ENCODE peak calls at places on chromosomes 1 and 21, in five cellular contexts. One of them, this sample, is unnamed. For H3K4me1, the result is how much of the 10 kb centered on the place peaks cover.

GRCh38 chr1:179798213-179798863 is 55.2 kb downstream of the FAM163A start:
- DNase-seq in left ventricle myocardium inferior: no peak
- DNase-seq in cardiac muscle cell: no peak
- DNase-seq in SK-N-SH: no peak
- DNase-seq in tibial nerve: no peak
- DNase-seq in this sample: no peak

GRCh38 chr1:164803366-164803765 is 244.4 kb downstream of the PBX1 start:
- DNase-seq in left ventricle myocardium inferior: no peak
- DNase-seq in cardiac muscle cell: peak
- DNase-seq in SK-N-SH: no peak
- DNase-seq in tibial nerve: no peak
- DNase-seq in this sample: no peak

GRCh38 chr1:84174051-84174556 is 30.0 kb downstream of the PRKACB start:
- DNase-seq in left ventricle myocardium inferior: no peak
- DNase-seq in cardiac muscle cell: peak
- DNase-seq in SK-N-SH: no peak
- DNase-seq in tibial nerve: no peak
- DNase-seq in this sample: no peak

GRCh38 chr1:241532173-241532553 is at the start of gene KMO:
- DNase-seq in left ventricle myocardium inferior: no peak
- DNase-seq in cardiac muscle cell: peak
- DNase-seq in SK-N-SH: no peak
- DNase-seq in tibial nerve: no peak
- DNase-seq in this sample: no peak

GRCh38 chr1:20528221-20528620 is 20.3 kb upstream of the MUL1 start:
- DNase-seq in left ventricle myocardium inferior: no peak
- DNase-seq in cardiac muscle cell: no peak
- DNase-seq in SK-N-SH: no peak
- DNase-seq in tibial nerve: no peak
- DNase-seq in this sample: no peak

GRCh38 chr1:157403203-157403602 is 149.1 kb downstream of the FCRL5 start:
- DNase-seq in left ventricle myocardium inferior: no peak
- DNase-seq in cardiac muscle cell: peak
- DNase-seq in SK-N-SH: no peak
- DNase-seq in tibial nerve: no peak
- DNase-seq in this sample: no peak

GRCh38 chr1:26938004-26938658 is 16.6 kb downstream of the NUDC start:
- DNase-seq in left ventricle myocardium inferior: peak
- DNase-seq in cardiac muscle cell: no peak
- DNase-seq in SK-N-SH: no peak
- DNase-seq in tibial nerve: no peak
- DNase-seq in this sample: no peak

GRCh38 chr1:31038360-31038759 is 27.2 kb downstream of the PUM1 start:
- DNase-seq in left ventricle myocardium inferior: no peak
- DNase-seq in cardiac muscle cell: peak
- DNase-seq in SK-N-SH: no peak
- DNase-seq in tibial nerve: no peak
- DNase-seq in this sample: no peak

GRCh38 chr1:248696261-248696660 is 6.3 kb downstream of the OR14I1 start:
- DNase-seq in left ventricle myocardium inferior: no peak
- DNase-seq in cardiac muscle cell: no peak
- DNase-seq in SK-N-SH: peak
- DNase-seq in tibial nerve: no peak
- DNase-seq in this sample: no peak

GRCh38 chr1:46041974-46042373 is 90.5 kb downstream of the PIK3R3 start:
- DNase-seq in left ventricle myocardium inferior: no peak
- DNase-seq in cardiac muscle cell: no peak
- DNase-seq in SK-N-SH: no peak
- DNase-seq in tibial nerve: no peak
- DNase-seq in this sample: no peak

GRCh38 chr1:1920608-1921458 is 1.8 kb upstream of the TMEM52 start:
- DNase-seq in left ventricle myocardium inferior: no peak
- DNase-seq in cardiac muscle cell: no peak
- DNase-seq in SK-N-SH: peak
- DNase-seq in tibial nerve: no peak
- DNase-seq in this sample: no peak

GRCh38 chr21:35357041-35357780 is 308.1 kb upstream of the RUNX1 start:
- DNase-seq in left ventricle myocardium inferior: no peak
- DNase-seq in cardiac muscle cell: no peak
- DNase-seq in SK-N-SH: no peak
- DNase-seq in tibial nerve: no peak
- DNase-seq in this sample: no peak

GRCh38 chr1:233327938-233328660 is 575 bp downstream of the MAP3K21 start:
- DNase-seq in left ventricle myocardium inferior: no peak
- DNase-seq in cardiac muscle cell: peak
- DNase-seq in SK-N-SH: peak
- DNase-seq in tibial nerve: no peak
- DNase-seq in this sample: no peak

GRCh38 chr1:22685675-22686074 is 25.0 kb upstream of the EPHB2 start:
- DNase-seq in left ventricle myocardium inferior: no peak
- DNase-seq in cardiac muscle cell: peak
- DNase-seq in SK-N-SH: peak
- DNase-seq in tibial nerve: no peak
- DNase-seq in this sample: no peak

GRCh38 chr1:226496616-226497015 is 51.9 kb upstream of the STUM start:
- DNase-seq in left ventricle myocardium inferior: no peak
- DNase-seq in cardiac muscle cell: no peak
- DNase-seq in SK-N-SH: no peak
- DNase-seq in tibial nerve: no peak
- DNase-seq in this sample: no peak

GRCh38 chr1:85502625-85503083 is 37.7 kb upstream of the DDAH1 start:
- DNase-seq in left ventricle myocardium inferior: no peak
- DNase-seq in cardiac muscle cell: peak
- DNase-seq in SK-N-SH: peak
- DNase-seq in tibial nerve: peak
- DNase-seq in this sample: peak

GRCh38 chr1:234746798-234747196 is 136.8 kb upstream of the IRF2BP2 start:
- DNase-seq in left ventricle myocardium inferior: no peak
- DNase-seq in cardiac muscle cell: no peak
- DNase-seq in SK-N-SH: no peak
- DNase-seq in tibial nerve: no peak
- DNase-seq in this sample: no peak

GRCh38 chr21:43853851-43854772 is 10.9 kb upstream of the AGPAT3 start:
- DNase-seq in left ventricle myocardium inferior: no peak
- DNase-seq in cardiac muscle cell: no peak
- DNase-seq in SK-N-SH: no peak
- DNase-seq in tibial nerve: no peak
- DNase-seq in this sample: no peak

GRCh38 chr1:98035587-98035986 is 114.8 kb upstream of the DPYD start:
- DNase-seq in left ventricle myocardium inferior: no peak
- DNase-seq in cardiac muscle cell: peak
- DNase-seq in SK-N-SH: no peak
- DNase-seq in tibial nerve: no peak
- DNase-seq in this sample: no peak

GRCh38 chr1:180912211-180912800 is 391 bp upstream of the KIAA1614 start:
- DNase-seq in left ventricle myocardium inferior: no peak
- DNase-seq in cardiac muscle cell: peak
- DNase-seq in SK-N-SH: no peak
- DNase-seq in tibial nerve: no peak
- DNase-seq in this sample: no peak

GRCh38 chr1:191690931-191691330 is 467.3 kb upstream of the RGS18 start:
- DNase-seq in left ventricle myocardium inferior: no peak
- DNase-seq in cardiac muscle cell: no peak
- DNase-seq in SK-N-SH: no peak
- DNase-seq in tibial nerve: no peak
- DNase-seq in this sample: no peak

GRCh38 chr1:156666862-156667609 is 10.2 kb downstream of the NES start:
- DNase-seq in left ventricle myocardium inferior: no peak
- DNase-seq in cardiac muscle cell: no peak
- DNase-seq in SK-N-SH: no peak
- DNase-seq in tibial nerve: no peak
- DNase-seq in this sample: no peak

GRCh38 chr21:33901421-33902288 is 13.9 kb downstream of the ATP5PO start:
- DNase-seq in left ventricle myocardium inferior: no peak
- DNase-seq in cardiac muscle cell: peak
- DNase-seq in SK-N-SH: peak
- DNase-seq in tibial nerve: peak
- DNase-seq in this sample: peak

GRCh38 chr1:121595089-121595488 is 410.3 kb downstream of the SRGAP2C start:
- DNase-seq in left ventricle myocardium inferior: no peak
- DNase-seq in cardiac muscle cell: no peak
- DNase-seq in SK-N-SH: no peak
- DNase-seq in tibial nerve: no peak
- DNase-seq in this sample: no peak

GRCh38 chr1:154219511-154219910 is 1.2 kb upstream of the UBAP2L start:
- DNase-seq in left ventricle myocardium inferior: no peak
- DNase-seq in cardiac muscle cell: peak
- DNase-seq in SK-N-SH: no peak
- DNase-seq in tibial nerve: peak
- DNase-seq in this sample: no peak

GRCh38 chr1:176989023-176989422 is 175.5 kb downstream of the ASTN1 start:
- DNase-seq in left ventricle myocardium inferior: no peak
- DNase-seq in cardiac muscle cell: peak
- DNase-seq in SK-N-SH: no peak
- DNase-seq in tibial nerve: no peak
- DNase-seq in this sample: no peak

GRCh38 chr1:70443739-70444138 is 32.7 kb downstream of the CTH start:
- DNase-seq in left ventricle myocardium inferior: no peak
- DNase-seq in cardiac muscle cell: no peak
- DNase-seq in SK-N-SH: no peak
- DNase-seq in tibial nerve: no peak
- DNase-seq in this sample: no peak

GRCh38 chr1:234863596-234863995 is 253.6 kb upstream of the IRF2BP2 start:
- DNase-seq in left ventricle myocardium inferior: no peak
- DNase-seq in cardiac muscle cell: no peak
- DNase-seq in SK-N-SH: no peak
- DNase-seq in tibial nerve: peak
- DNase-seq in this sample: peak

GRCh38 chr1:164753521-164754077 is 194.6 kb downstream of the PBX1 start:
- DNase-seq in left ventricle myocardium inferior: no peak
- DNase-seq in cardiac muscle cell: peak
- DNase-seq in SK-N-SH: no peak
- DNase-seq in tibial nerve: no peak
- DNase-seq in this sample: no peak

GRCh38 chr1:165152727-165153126 is 203.8 kb downstream of the LMX1A start:
- DNase-seq in left ventricle myocardium inferior: no peak
- DNase-seq in cardiac muscle cell: no peak
- DNase-seq in SK-N-SH: peak
- DNase-seq in tibial nerve: no peak
- DNase-seq in this sample: no peak

GRCh38 chr1:152873495-152873894 is 4.6 kb upstream of the SMCP start:
- DNase-seq in left ventricle myocardium inferior: no peak
- DNase-seq in cardiac muscle cell: no peak
- DNase-seq in SK-N-SH: no peak
- DNase-seq in tibial nerve: no peak
- DNase-seq in this sample: no peak

GRCh38 chr1:172466795-172467407 is 23.0 kb upstream of the PIGC start:
- DNase-seq in left ventricle myocardium inferior: no peak
- DNase-seq in cardiac muscle cell: no peak
- DNase-seq in SK-N-SH: no peak
- DNase-seq in tibial nerve: no peak
- DNase-seq in this sample: no peak

GRCh38 chr21:44448651-44449131 is 6.6 kb upstream of the LRRC3 start:
- DNase-seq in left ventricle myocardium inferior: no peak
- DNase-seq in cardiac muscle cell: no peak
- DNase-seq in SK-N-SH: no peak
- DNase-seq in tibial nerve: no peak
- DNase-seq in this sample: no peak

DNA sequence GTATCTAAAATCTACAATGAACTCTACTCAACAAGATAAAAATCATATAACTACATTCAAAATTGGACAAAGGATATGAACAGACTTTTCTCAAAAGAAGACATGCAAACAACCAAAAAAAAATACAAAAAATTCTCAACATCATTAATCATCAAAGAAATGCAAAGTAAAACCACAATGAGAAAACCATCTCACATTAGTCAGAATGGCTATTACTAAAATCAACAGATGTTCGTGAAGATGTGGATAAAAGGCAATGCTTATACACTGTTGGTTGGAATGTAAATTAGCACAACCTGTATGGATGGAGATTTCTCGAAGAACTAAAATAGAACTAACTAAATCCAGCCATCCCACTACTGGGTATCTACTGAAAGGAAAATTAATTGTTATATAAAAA is 1080.8 kb downstream of the AMY1C start:
- DNase-seq in left ventricle myocardium inferior: no peak
- DNase-seq in cardiac muscle cell: no peak
- DNase-seq in SK-N-SH: no peak
- DNase-seq in tibial nerve: no peak
- DNase-seq in this sample: no peak
- H3K4me1 ChIP-seq in left ventricle myocardium inferior: under half
- H3K4me1 ChIP-seq in cardiac muscle cell: under half
- H3K4me1 ChIP-seq in SK-N-SH: under half
- H3K4me1 ChIP-seq in tibial nerve: under half
- H3K4me1 ChIP-seq in this sample: under half

DNA sequence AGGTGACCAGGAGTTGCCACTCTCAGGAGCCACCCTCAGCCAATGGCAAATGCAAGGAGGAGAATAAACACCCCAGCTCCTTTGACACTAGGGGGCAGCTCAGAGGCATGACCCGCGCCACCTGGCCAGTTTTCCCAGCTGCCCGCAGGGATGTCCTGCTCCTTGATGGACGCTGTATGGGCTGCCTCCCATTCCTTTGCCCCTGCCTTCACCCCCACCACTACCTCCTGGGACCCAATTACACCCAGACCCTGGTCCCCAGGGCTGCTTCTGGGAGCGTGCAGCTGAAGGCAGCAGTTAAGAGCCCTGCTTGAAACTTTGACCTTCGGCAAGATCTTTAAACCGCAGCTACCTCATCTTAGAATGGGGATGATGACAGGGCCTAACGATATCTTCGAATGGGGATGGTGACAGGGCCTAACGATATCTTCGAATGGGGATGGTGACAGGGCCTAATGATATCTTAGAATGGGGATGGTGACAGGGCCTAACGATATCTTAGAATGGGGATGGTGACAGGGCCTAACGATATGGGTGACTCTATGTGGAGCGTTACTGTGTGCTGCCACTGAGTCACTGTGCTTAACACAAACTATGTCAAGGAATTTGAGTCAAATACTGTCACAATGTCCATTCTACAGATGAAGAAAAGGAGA is 163.0 kb upstream of the KAZN start:
- DNase-seq in left ventricle myocardium inferior: no peak
- DNase-seq in cardiac muscle cell: peak
- DNase-seq in SK-N-SH: peak
- DNase-seq in tibial nerve: no peak
- DNase-seq in this sample: no peak
- TF ChIP-seq CTCF in left ventricle myocardium inferior: peak
- TF ChIP-seq CTCF in cardiac muscle cell: peak
- TF ChIP-seq CTCF in SK-N-SH: no peak
- TF ChIP-seq CTCF in tibial nerve: no peak
- TF ChIP-seq CTCF in this sample: no peak

GRCh38 chr1:68704800-68705443 is 208.0 kb upstream of the DEPDC1 start:
- DNase-seq in left ventricle myocardium inferior: no peak
- DNase-seq in cardiac muscle cell: no peak
- DNase-seq in SK-N-SH: peak
- DNase-seq in tibial nerve: no peak
- DNase-seq in this sample: no peak

GRCh38 chr1:68703921-68704354 is 207.1 kb upstream of the DEPDC1 start:
- DNase-seq in left ventricle myocardium inferior: no peak
- DNase-seq in cardiac muscle cell: no peak
- DNase-seq in SK-N-SH: no peak
- DNase-seq in tibial nerve: no peak
- DNase-seq in this sample: no peak

GRCh38 chr1:68706639-68707317 is 209.9 kb upstream of the DEPDC1 start:
- DNase-seq in left ventricle myocardium inferior: no peak
- DNase-seq in cardiac muscle cell: no peak
- DNase-seq in SK-N-SH: no peak
- DNase-seq in tibial nerve: no peak
- DNase-seq in this sample: no peak
- H3K4me1 ChIP-seq in left ventricle myocardium inferior: under half
- H3K4me1 ChIP-seq in cardiac muscle cell: under half
- H3K4me1 ChIP-seq in SK-N-SH: under half
- H3K4me1 ChIP-seq in tibial nerve: under half
- H3K4me1 ChIP-seq in this sample: under half

GRCh38 chr1:230426246-230427101 is at the start of gene PGBD5:
- DNase-seq in left ventricle myocardium inferior: peak
- DNase-seq in cardiac muscle cell: peak
- DNase-seq in SK-N-SH: peak
- DNase-seq in tibial nerve: peak
- DNase-seq in this sample: no peak
- TF ChIP-seq CTCF in left ventricle myocardium inferior: peak
- TF ChIP-seq CTCF in cardiac muscle cell: no peak
- TF ChIP-seq CTCF in SK-N-SH: no peak
- TF ChIP-seq CTCF in tibial nerve: no peak
- TF ChIP-seq CTCF in this sample: no peak

This sample was measured in right atrium auricular region.